ENCODE peak calls at places on chromosomes 16 and 17, in eight cellular contexts. J, Q, U, R, C, X, E and N are unnamed samples.

GRCh38 chr16:46555981-46556380 is 65.2 kb downstream of the SHCBP1 start:
- DNase-seq in J (no peak), Q (no peak), U (no peak), R (no peak), C (no peak), X (no peak), E (no peak), N (no peak)

GRCh38 chr16:29774730-29775129 is 3.3 kb upstream of the ZG16 start:
- DNase-seq in J (no peak), Q (no peak), U (no peak), R (no peak), C (no peak), X (no peak), E (no peak), N (no peak)

GRCh38 chr17:236641-237405 is 55.4 kb upstream of the DOC2B start:
- DNase-seq in J (no peak), Q (no peak), U (no peak), R (peak; percentile 53), C (no peak), X (no peak), E (peak; percentile 58), N (no peak)

GRCh38 chr17:50283246-50283645 is 9.0 kb downstream of the TMEM92 start:
- DNase-seq in J (no peak), Q (no peak), U (no peak), R (no peak), C (no peak), X (no peak), E (no peak), N (peak; percentile 85)

GRCh38 chr17:9676084-9676483 is 30.8 kb downstream of the USP43 start:
- DNase-seq in J (no peak), Q (no peak), U (no peak), R (no peak), C (no peak), X (peak; percentile 7), E (no peak), N (no peak)

GRCh38 chr17:76241205-76241539 is 879 bp upstream of the RNF157 start:
- DNase-seq in J (no peak), Q (no peak), U (peak; percentile 55), R (peak; percentile 82), C (no peak), X (no peak), E (no peak), N (no peak)

GRCh38 chr16:56956076-56956475 is 5.7 kb upstream of the CETP start:
- DNase-seq in J (no peak), Q (no peak), U (no peak), R (no peak), C (no peak), X (no peak), E (no peak), N (no peak)

GRCh38 chr17:41521574-41522261 is 3.0 kb upstream of the KRT15 start:
- DNase-seq in J (no peak), Q (no peak), U (no peak), R (no peak), C (no peak), X (peak; percentile 35), E (peak; percentile 90), N (no peak)

GRCh38 chr16:10594312-10594950 is 14.0 kb upstream of the EMP2 start:
- DNase-seq in J (no peak), Q (no peak), U (no peak), R (no peak), C (no peak), X (no peak), E (peak; percentile 83), N (peak; percentile 38)

GRCh38 chr16:28984619-28985135 is at the start of gene LAT:
- DNase-seq in J (peak; percentile 39), Q (no peak), U (no peak), R (no peak), C (no peak), X (peak; percentile 9), E (peak; percentile 71), N (peak; percentile 62)

GRCh38 chr16:11621539-11621919 is 34.8 kb upstream of the LITAF start:
- DNase-seq in J (no peak), Q (no peak), U (no peak), R (no peak), C (no peak), X (no peak), E (no peak), N (no peak)

GRCh38 chr16:65071371-65072311 is 50.2 kb downstream of the CDH11 start:
- DNase-seq in J (peak; percentile 21), Q (no peak), U (peak; percentile 59), R (peak; percentile 80), C (peak; percentile 83), X (peak; percentile 12), E (peak; percentile 59), N (no peak)

GRCh38 chr17:39152134-39152884 is 872 bp upstream of the PLXDC1 start:
- DNase-seq in J (peak; percentile 39), Q (no peak), U (peak; percentile 50), R (peak; percentile 76), C (no peak), X (no peak), E (no peak), N (no peak)

GRCh38 chr17:30526401-30526800 is 49.2 kb downstream of the GOSR1 start:
- DNase-seq in J (no peak), Q (no peak), U (no peak), R (no peak), C (no peak), X (no peak), E (no peak), N (no peak)

GRCh38 chr16:77894054-77894632 is 105.8 kb downstream of the VAT1L start:
- DNase-seq in J (peak; percentile 40), Q (no peak), U (no peak), R (no peak), C (no peak), X (no peak), E (no peak), N (no peak)

GRCh38 chr16:21160276-21160675 is 1.8 kb downstream of the LDAF1 start:
- DNase-seq in J (no peak), Q (no peak), U (no peak), R (no peak), C (no peak), X (no peak), E (no peak), N (no peak)

DNA sequence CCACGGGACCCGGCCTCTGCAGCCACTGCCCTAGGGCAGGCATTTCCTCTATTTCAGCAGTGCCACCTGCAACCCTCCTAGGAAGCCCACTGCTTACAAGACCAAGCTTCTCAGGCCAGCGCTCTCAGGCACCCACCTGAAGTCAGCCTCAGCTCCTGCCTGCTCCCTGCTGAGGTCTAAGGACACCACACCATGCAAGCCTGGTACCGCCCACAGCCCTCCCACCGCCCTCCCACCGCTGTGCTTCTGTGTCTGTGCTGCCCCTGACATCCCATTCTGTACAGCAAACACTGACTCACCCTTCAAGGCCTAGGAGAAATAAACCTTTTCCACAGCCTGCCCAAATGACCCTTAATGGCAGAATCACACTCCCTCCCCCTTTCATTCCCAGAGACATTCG is 6.3 kb downstream of the CLUH start:
- DNase-seq in J (no peak), Q (no peak), U (no peak), R (peak; percentile 51), C (no peak), X (no peak), E (no peak), N (no peak)
- H3K4me3 ChIP-seq in J (no peak overlapping the region), Q (no peak overlapping the region), U (no peak overlapping the region), R (no peak overlapping the region), C (no peak overlapping the region), X (no peak overlapping the region), E (no peak overlapping the region), N (no peak overlapping the region)

GRCh38 chr17:13425390-13425789 is 176.3 kb downstream of the HS3ST3A1 start:
- DNase-seq in J (no peak), Q (no peak), U (no peak), R (no peak), C (no peak), X (no peak), E (no peak), N (no peak)
- H3K4me3 ChIP-seq in J (no peak overlapping the region), Q (no peak overlapping the region), U (no peak overlapping the region), R (no peak overlapping the region), C (no peak overlapping the region), X (no peak overlapping the region), E (no peak overlapping the region), N (no peak overlapping the region)

DNA sequence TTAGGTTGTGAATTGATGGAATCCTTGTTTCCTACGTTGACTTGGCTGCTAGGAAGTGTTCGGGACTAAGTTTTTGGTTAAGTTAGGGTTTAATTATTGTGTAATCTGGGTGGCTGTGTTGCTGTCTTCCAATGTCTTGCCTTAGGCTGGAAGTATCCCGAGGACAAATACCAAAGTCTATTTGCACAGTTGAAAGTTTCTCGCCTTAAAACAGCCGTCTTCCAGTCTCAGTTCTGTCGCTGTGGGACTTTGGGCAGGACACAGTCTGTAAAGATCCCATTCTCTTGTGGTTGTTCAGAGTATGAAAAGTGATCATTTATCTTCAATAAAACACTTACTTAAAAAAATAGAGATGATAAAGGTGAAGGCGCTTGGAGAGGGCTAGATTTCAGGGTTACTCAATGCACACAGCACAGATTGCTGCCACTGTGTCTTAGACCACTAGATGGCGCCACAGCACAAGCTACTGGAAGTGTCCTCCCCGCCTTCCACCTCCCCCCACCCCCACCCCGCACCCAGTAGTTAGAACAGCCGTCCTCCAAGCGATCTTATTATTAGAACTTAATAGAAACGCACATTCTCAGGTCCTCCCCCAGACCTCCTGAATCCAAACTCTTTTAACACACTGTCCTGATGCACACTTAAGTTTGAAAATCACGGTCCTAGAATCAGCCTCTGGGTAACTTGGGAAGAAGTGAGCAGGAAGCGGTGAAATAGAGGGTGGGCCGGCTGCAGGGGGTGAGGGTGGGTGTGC is 45.8 kb downstream of the AKAP1 start:
- DNase-seq in J (peak; percentile 76), Q (peak; percentile 18), U (peak; percentile 91), R (peak; percentile 91), C (no peak), X (peak; percentile 90), E (peak; percentile 83), N (peak; percentile 88)
- H3K4me3 ChIP-seq in J (no peak overlapping the region), Q (peak overlapping the region; percentile 20), U (no peak overlapping the region), R (no peak overlapping the region), C (peak overlapping the region; percentile 48), X (no peak overlapping the region), E (no peak overlapping the region), N (no peak overlapping the region)

GRCh38 chr16:84827897-84828296 is 8.1 kb downstream of the CRISPLD2 start:
- DNase-seq in J (no peak), Q (no peak), U (peak; percentile 38), R (peak; percentile 79), C (no peak), X (no peak), E (no peak), N (no peak)

GRCh38 chr16:84825896-84826557 is 6.2 kb downstream of the CRISPLD2 start:
- DNase-seq in J (no peak), Q (no peak), U (peak; percentile 36), R (peak; percentile 89), C (no peak), X (no peak), E (no peak), N (no peak)

GRCh38 chr16:84827131-84827574 is 7.4 kb downstream of the CRISPLD2 start:
- DNase-seq in J (no peak), Q (no peak), U (peak; percentile 62), R (peak; percentile 92), C (no peak), X (peak; percentile 53), E (no peak), N (no peak)

GRCh38 chr16:84828322-84828721 is 8.5 kb downstream of the CRISPLD2 start:
- DNase-seq in J (no peak), Q (no peak), U (no peak), R (no peak), C (no peak), X (no peak), E (no peak), N (no peak)

DNA sequence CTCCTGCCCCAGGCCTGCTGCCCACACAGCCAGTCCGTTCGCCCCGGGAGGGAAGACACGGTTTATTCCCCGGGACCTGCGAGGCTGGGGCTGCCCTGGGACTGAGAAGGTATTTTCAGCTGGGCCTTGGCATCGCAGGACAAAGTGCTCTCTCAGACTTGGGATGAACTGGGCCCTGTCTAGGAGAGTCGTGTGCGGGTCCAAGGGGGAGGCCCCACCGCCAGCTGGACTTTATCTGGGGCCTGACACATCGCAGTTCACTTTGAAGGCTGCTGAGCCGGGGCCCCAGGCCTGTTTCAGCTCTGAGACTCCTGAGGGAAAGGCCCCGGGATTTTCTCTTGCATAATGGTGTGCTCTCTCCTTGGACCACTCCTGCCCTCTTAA is 6.8 kb downstream of the CRISPLD2 start:
- DNase-seq in J (peak; percentile 61), Q (no peak), U (peak; percentile 80), R (peak; percentile 96), C (no peak), X (peak; percentile 44), E (no peak), N (no peak)
- H3K4me3 ChIP-seq in J (no peak overlapping the region), Q (no peak overlapping the region), U (no peak overlapping the region), R (peak overlapping the region; percentile 11), C (peak overlapping the region; percentile 37), X (no peak overlapping the region), E (no peak overlapping the region), N (no peak overlapping the region)